ENCODE peak calls at places on chromosomes 5 and 9, in six cellular contexts. One of them, this sample, is unnamed. For H3K4me1, the result is how much of the 10 kb centered on the place peaks cover.

GRCh38 chr9:98235126-98235525 is 20.3 kb downstream of the TBC1D2 start:
- DNase-seq in K562: no peak
- DNase-seq in lower lobe of right lung: no peak
- DNase-seq in kidney: no peak
- DNase-seq in Peyer's patch: no peak
- DNase-seq in ascending aorta: no peak
- DNase-seq in this sample: no peak

GRCh38 chr5:53819482-53819881 is 259.0 kb downstream of the NDUFS4 start:
- DNase-seq in K562: peak
- DNase-seq in lower lobe of right lung: no peak
- DNase-seq in kidney: no peak
- DNase-seq in Peyer's patch: no peak
- DNase-seq in ascending aorta: no peak
- DNase-seq in this sample: no peak

GRCh38 chr5:77882670-77883257 is 106.6 kb upstream of the TBCA start:
- DNase-seq in K562: no peak
- DNase-seq in lower lobe of right lung: no peak
- DNase-seq in kidney: no peak
- DNase-seq in Peyer's patch: no peak
- DNase-seq in ascending aorta: no peak
- DNase-seq in this sample: no peak

GRCh38 chr5:140466981-140467742 is 65.5 kb downstream of the ANKHD1 start:
- DNase-seq in K562: no peak
- DNase-seq in lower lobe of right lung: no peak
- DNase-seq in kidney: no peak
- DNase-seq in Peyer's patch: no peak
- DNase-seq in ascending aorta: no peak
- DNase-seq in this sample: no peak

GRCh38 chr5:65512170-65512937 is 30.6 kb upstream of the ADAMTS6 start:
- DNase-seq in K562: no peak
- DNase-seq in lower lobe of right lung: no peak
- DNase-seq in kidney: no peak
- DNase-seq in Peyer's patch: no peak
- DNase-seq in ascending aorta: no peak
- DNase-seq in this sample: no peak

GRCh38 chr9:5863092-5863746 is 27.5 kb upstream of the MLANA start:
- DNase-seq in K562: no peak
- DNase-seq in lower lobe of right lung: no peak
- DNase-seq in kidney: no peak
- DNase-seq in Peyer's patch: peak
- DNase-seq in ascending aorta: no peak
- DNase-seq in this sample: peak

GRCh38 chr5:122367445-122367844 is 55.4 kb downstream of the SNCAIP start:
- DNase-seq in K562: no peak
- DNase-seq in lower lobe of right lung: no peak
- DNase-seq in kidney: no peak
- DNase-seq in Peyer's patch: no peak
- DNase-seq in ascending aorta: no peak
- DNase-seq in this sample: no peak

GRCh38 chr9:81588148-81588874 is 101.0 kb downstream of the TLE1 start:
- DNase-seq in K562: no peak
- DNase-seq in lower lobe of right lung: peak
- DNase-seq in kidney: peak
- DNase-seq in Peyer's patch: peak
- DNase-seq in ascending aorta: peak
- DNase-seq in this sample: peak

GRCh38 chr9:128276574-128277270 is 646 bp downstream of the SWI5 start:
- DNase-seq in K562: peak
- DNase-seq in lower lobe of right lung: no peak
- DNase-seq in kidney: peak
- DNase-seq in Peyer's patch: peak
- DNase-seq in ascending aorta: no peak
- DNase-seq in this sample: peak

GRCh38 chr5:115579747-115580173 is 22.5 kb downstream of the TICAM2 start:
- DNase-seq in K562: no peak
- DNase-seq in lower lobe of right lung: no peak
- DNase-seq in kidney: no peak
- DNase-seq in Peyer's patch: no peak
- DNase-seq in ascending aorta: no peak
- DNase-seq in this sample: no peak

GRCh38 chr5:16579142-16579541 is 37.7 kb downstream of the RETREG1 start:
- DNase-seq in K562: no peak
- DNase-seq in lower lobe of right lung: no peak
- DNase-seq in kidney: no peak
- DNase-seq in Peyer's patch: no peak
- DNase-seq in ascending aorta: no peak
- DNase-seq in this sample: peak

GRCh38 chr5:175820230-175820629 is 51.1 kb upstream of the CPLX2 start:
- DNase-seq in K562: no peak
- DNase-seq in lower lobe of right lung: no peak
- DNase-seq in kidney: no peak
- DNase-seq in Peyer's patch: no peak
- DNase-seq in ascending aorta: no peak
- DNase-seq in this sample: no peak

GRCh38 chr5:61344187-61344944 is 12.3 kb downstream of the ZSWIM6 start:
- DNase-seq in K562: no peak
- DNase-seq in lower lobe of right lung: no peak
- DNase-seq in kidney: peak
- DNase-seq in Peyer's patch: no peak
- DNase-seq in ascending aorta: no peak
- DNase-seq in this sample: peak

GRCh38 chr5:17619353-17619752 is 9.2 kb downstream of the TAF11L12 start:
- DNase-seq in K562: no peak
- DNase-seq in lower lobe of right lung: no peak
- DNase-seq in kidney: no peak
- DNase-seq in Peyer's patch: no peak
- DNase-seq in ascending aorta: no peak
- DNase-seq in this sample: no peak

GRCh38 chr9:85534340-85534739 is 207.4 kb downstream of the AGTPBP1 start:
- DNase-seq in K562: no peak
- DNase-seq in lower lobe of right lung: peak
- DNase-seq in kidney: no peak
- DNase-seq in Peyer's patch: no peak
- DNase-seq in ascending aorta: no peak
- DNase-seq in this sample: no peak

GRCh38 chr9:119368681-119369581 is at the start of gene BRINP1:
- DNase-seq in K562: no peak
- DNase-seq in lower lobe of right lung: no peak
- DNase-seq in kidney: peak
- DNase-seq in Peyer's patch: no peak
- DNase-seq in ascending aorta: no peak
- DNase-seq in this sample: peak

GRCh38 chr9:137697193-137697592 is 78.4 kb downstream of the EHMT1 start:
- DNase-seq in K562: no peak
- DNase-seq in lower lobe of right lung: no peak
- DNase-seq in kidney: no peak
- DNase-seq in Peyer's patch: no peak
- DNase-seq in ascending aorta: no peak
- DNase-seq in this sample: no peak

GRCh38 chr5:67287795-67288194 is 91.2 kb upstream of the CD180 start:
- DNase-seq in K562: no peak
- DNase-seq in lower lobe of right lung: no peak
- DNase-seq in kidney: no peak
- DNase-seq in Peyer's patch: no peak
- DNase-seq in ascending aorta: no peak
- DNase-seq in this sample: no peak

GRCh38 chr9:122695696-122696095 is 20.8 kb downstream of the OR1L3 start:
- DNase-seq in K562: no peak
- DNase-seq in lower lobe of right lung: no peak
- DNase-seq in kidney: no peak
- DNase-seq in Peyer's patch: no peak
- DNase-seq in ascending aorta: no peak
- DNase-seq in this sample: no peak

GRCh38 chr5:94361161-94361560 is 257.2 kb downstream of the KIAA0825 start:
- DNase-seq in K562: no peak
- DNase-seq in lower lobe of right lung: no peak
- DNase-seq in kidney: no peak
- DNase-seq in Peyer's patch: no peak
- DNase-seq in ascending aorta: no peak
- DNase-seq in this sample: no peak

GRCh38 chr5:94360382-94360781 is 258.0 kb downstream of the KIAA0825 start:
- DNase-seq in K562: no peak
- DNase-seq in lower lobe of right lung: no peak
- DNase-seq in kidney: no peak
- DNase-seq in Peyer's patch: no peak
- DNase-seq in ascending aorta: no peak
- DNase-seq in this sample: no peak

GRCh38 chr5:94359880-94360279 is 258.5 kb downstream of the KIAA0825 start:
- DNase-seq in K562: no peak
- DNase-seq in lower lobe of right lung: no peak
- DNase-seq in kidney: no peak
- DNase-seq in Peyer's patch: no peak
- DNase-seq in ascending aorta: no peak
- DNase-seq in this sample: no peak

GRCh38 chr5:94361832-94362754 is 256.3 kb downstream of the KIAA0825 start:
- DNase-seq in K562: no peak
- DNase-seq in lower lobe of right lung: no peak
- DNase-seq in kidney: no peak
- DNase-seq in Peyer's patch: no peak
- DNase-seq in ascending aorta: no peak
- DNase-seq in this sample: no peak

GRCh38 chr5:94362857-94363256 is 255.5 kb downstream of the KIAA0825 start:
- DNase-seq in K562: no peak
- DNase-seq in lower lobe of right lung: no peak
- DNase-seq in kidney: no peak
- DNase-seq in Peyer's patch: no peak
- DNase-seq in ascending aorta: no peak
- DNase-seq in this sample: no peak
- H3K27ac ChIP-seq in K562: no peak
- H3K27ac ChIP-seq in lower lobe of right lung: no peak
- H3K27ac ChIP-seq in kidney: no peak
- H3K27ac ChIP-seq in Peyer's patch: no peak
- H3K27ac ChIP-seq in ascending aorta: no peak
- H3K27ac ChIP-seq in this sample: no peak

GRCh38 chr5:72153551-72153950 is 46.3 kb downstream of the MAP1B start:
- DNase-seq in K562: no peak
- DNase-seq in lower lobe of right lung: no peak
- DNase-seq in kidney: no peak
- DNase-seq in Peyer's patch: no peak
- DNase-seq in ascending aorta: no peak
- DNase-seq in this sample: no peak
- H3K4me1 ChIP-seq in K562: under half
- H3K4me1 ChIP-seq in lower lobe of right lung: under half
- H3K4me1 ChIP-seq in kidney: under half
- H3K4me1 ChIP-seq in Peyer's patch: under half
- H3K4me1 ChIP-seq in ascending aorta: half or more
- H3K4me1 ChIP-seq in this sample: under half

GRCh38 chr5:10306114-10306513 is 1.6 kb downstream of the CMBL start:
- DNase-seq in K562: no peak
- DNase-seq in lower lobe of right lung: no peak
- DNase-seq in kidney: no peak
- DNase-seq in Peyer's patch: no peak
- DNase-seq in ascending aorta: no peak
- DNase-seq in this sample: no peak
- H3K27ac ChIP-seq in K562: peak
- H3K27ac ChIP-seq in lower lobe of right lung: no peak
- H3K27ac ChIP-seq in kidney: peak
- H3K27ac ChIP-seq in Peyer's patch: no peak
- H3K27ac ChIP-seq in ascending aorta: no peak
- H3K27ac ChIP-seq in this sample: peak

GRCh38 chr5:98103807-98104206 is 669.7 kb upstream of the RGMB start:
- DNase-seq in K562: no peak
- DNase-seq in lower lobe of right lung: no peak
- DNase-seq in kidney: no peak
- DNase-seq in Peyer's patch: no peak
- DNase-seq in ascending aorta: no peak
- DNase-seq in this sample: no peak
- H3K4me1 ChIP-seq in K562: under half
- H3K4me1 ChIP-seq in lower lobe of right lung: under half
- H3K4me1 ChIP-seq in kidney: under half
- H3K4me1 ChIP-seq in Peyer's patch: under half
- H3K4me1 ChIP-seq in ascending aorta: under half
- H3K4me1 ChIP-seq in this sample: under half

DNA sequence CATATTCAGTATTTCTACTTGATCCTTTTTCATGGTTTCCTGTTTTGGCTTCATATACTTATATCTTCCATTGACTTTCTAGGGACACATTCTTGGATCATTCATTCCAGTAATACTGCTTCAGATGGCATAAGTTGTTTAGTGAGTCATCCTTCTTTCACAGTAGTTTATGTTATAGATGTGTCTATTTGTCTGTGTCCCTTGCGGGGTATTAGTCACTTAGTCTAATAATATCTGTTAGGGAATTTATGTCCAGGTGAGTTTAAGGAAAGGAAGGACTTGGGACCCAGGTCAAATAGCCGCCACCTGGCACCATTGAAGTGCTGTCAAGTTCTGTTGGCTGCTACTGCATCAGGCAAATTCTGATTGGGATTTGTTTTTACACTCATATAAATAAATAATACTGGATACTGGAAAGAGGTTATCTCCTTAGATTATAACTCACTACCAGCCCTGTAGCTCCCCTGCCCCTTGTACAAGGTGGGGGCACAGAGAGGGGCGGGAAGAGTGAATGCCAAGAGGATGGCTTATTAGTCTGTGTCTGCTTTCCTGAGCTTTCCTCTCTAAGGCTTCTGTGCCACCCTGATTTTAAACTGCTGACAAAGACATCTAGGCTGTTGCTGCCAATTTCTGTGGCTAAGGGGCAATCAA is 64.8 kb downstream of the CDC42SE2 start:
- DNase-seq in K562: no peak
- DNase-seq in lower lobe of right lung: no peak
- DNase-seq in kidney: no peak
- DNase-seq in Peyer's patch: peak
- DNase-seq in ascending aorta: no peak
- DNase-seq in this sample: no peak
- H3K27ac ChIP-seq in K562: no peak
- H3K27ac ChIP-seq in lower lobe of right lung: no peak
- H3K27ac ChIP-seq in kidney: no peak
- H3K27ac ChIP-seq in Peyer's patch: no peak
- H3K27ac ChIP-seq in ascending aorta: peak
- H3K27ac ChIP-seq in this sample: no peak

GRCh38 chr5:107551088-107551487 is 119.6 kb downstream of the EFNA5 start:
- DNase-seq in K562: no peak
- DNase-seq in lower lobe of right lung: no peak
- DNase-seq in kidney: no peak
- DNase-seq in Peyer's patch: no peak
- DNase-seq in ascending aorta: no peak
- DNase-seq in this sample: no peak

GRCh38 chr5:107555425-107556090 is 115.2 kb downstream of the EFNA5 start:
- DNase-seq in K562: no peak
- DNase-seq in lower lobe of right lung: no peak
- DNase-seq in kidney: no peak
- DNase-seq in Peyer's patch: no peak
- DNase-seq in ascending aorta: no peak
- DNase-seq in this sample: no peak

GRCh38 chr5:107554776-107555424 is 115.8 kb downstream of the EFNA5 start:
- DNase-seq in K562: no peak
- DNase-seq in lower lobe of right lung: no peak
- DNase-seq in kidney: no peak
- DNase-seq in Peyer's patch: no peak
- DNase-seq in ascending aorta: no peak
- DNase-seq in this sample: no peak

GRCh38 chr5:107556575-107556974 is 114.2 kb downstream of the EFNA5 start:
- DNase-seq in K562: no peak
- DNase-seq in lower lobe of right lung: no peak
- DNase-seq in kidney: no peak
- DNase-seq in Peyer's patch: no peak
- DNase-seq in ascending aorta: no peak
- DNase-seq in this sample: no peak

GRCh38 chr5:107553063-107553676 is 117.6 kb downstream of the EFNA5 start:
- DNase-seq in K562: no peak
- DNase-seq in lower lobe of right lung: no peak
- DNase-seq in kidney: no peak
- DNase-seq in Peyer's patch: no peak
- DNase-seq in ascending aorta: no peak
- DNase-seq in this sample: no peak
- H3K4me1 ChIP-seq in K562: under half
- H3K4me1 ChIP-seq in lower lobe of right lung: under half
- H3K4me1 ChIP-seq in kidney: under half
- H3K4me1 ChIP-seq in Peyer's patch: under half
- H3K4me1 ChIP-seq in ascending aorta: under half
- H3K4me1 ChIP-seq in this sample: under half

GRCh38 chr9:4333231-4333740 is 33.4 kb upstream of the GLIS3 start:
- DNase-seq in K562: no peak
- DNase-seq in lower lobe of right lung: no peak
- DNase-seq in kidney: no peak
- DNase-seq in Peyer's patch: no peak
- DNase-seq in ascending aorta: no peak
- DNase-seq in this sample: no peak
- H3K27ac ChIP-seq in K562: no peak
- H3K27ac ChIP-seq in lower lobe of right lung: peak
- H3K27ac ChIP-seq in kidney: no peak
- H3K27ac ChIP-seq in Peyer's patch: no peak
- H3K27ac ChIP-seq in ascending aorta: no peak
- H3K27ac ChIP-seq in this sample: peak